ENCODE peak calls at places on chromosome 3, in nine cellular contexts. One of them, this sample, is unnamed.

GRCh38 chr3:14652-15051 is 181.9 kb upstream of the CHL1 start:
- DNase-seq in left ventricle myocardium inferior: no peak
- DNase-seq in CD8-positive, alpha-beta memory T cell: no peak
- DNase-seq in fibroblast of lung: no peak
- DNase-seq in WERI-Rb-1: no peak
- DNase-seq in stomach: no peak
- DNase-seq in ovary: no peak
- DNase-seq in left lung: no peak
- DNase-seq in thoracic aorta: no peak
- DNase-seq in this sample: no peak

GRCh38 chr3:20104167-20104661 is 64.0 kb downstream of the KAT2B start:
- DNase-seq in stomach: no peak
- DNase-seq in fibroblast of lung: no peak
- DNase-seq in thoracic aorta: no peak
- DNase-seq in ovary: no peak
- DNase-seq in WERI-Rb-1: no peak
- DNase-seq in left lung: no peak
- DNase-seq in CD8-positive, alpha-beta memory T cell: peak
- DNase-seq in left ventricle myocardium inferior: no peak
- DNase-seq in this sample: no peak

GRCh38 chr3:175222356-175222755 is 363.2 kb downstream of the NAALADL2 start:
- DNase-seq in left lung: no peak
- DNase-seq in stomach: no peak
- DNase-seq in CD8-positive, alpha-beta memory T cell: no peak
- DNase-seq in thoracic aorta: no peak
- DNase-seq in left ventricle myocardium inferior: no peak
- DNase-seq in fibroblast of lung: no peak
- DNase-seq in WERI-Rb-1: no peak
- DNase-seq in ovary: no peak
- DNase-seq in this sample: no peak

GRCh38 chr3:150414273-150414672 is 6.2 kb downstream of the TSC22D2 start:
- DNase-seq in stomach: no peak
- DNase-seq in left ventricle myocardium inferior: no peak
- DNase-seq in WERI-Rb-1: no peak
- DNase-seq in thoracic aorta: no peak
- DNase-seq in left lung: no peak
- DNase-seq in fibroblast of lung: peak
- DNase-seq in CD8-positive, alpha-beta memory T cell: no peak
- DNase-seq in ovary: no peak
- DNase-seq in this sample: no peak

GRCh38 chr3:151305778-151306157 is 10.9 kb downstream of the GPR87 start:
- DNase-seq in ovary: no peak
- DNase-seq in left ventricle myocardium inferior: no peak
- DNase-seq in CD8-positive, alpha-beta memory T cell: no peak
- DNase-seq in thoracic aorta: no peak
- DNase-seq in left lung: no peak
- DNase-seq in fibroblast of lung: no peak
- DNase-seq in WERI-Rb-1: no peak
- DNase-seq in stomach: no peak
- DNase-seq in this sample: no peak

GRCh38 chr3:167203062-167203461 is 177.0 kb downstream of the ZBBX start:
- DNase-seq in fibroblast of lung: no peak
- DNase-seq in thoracic aorta: no peak
- DNase-seq in ovary: no peak
- DNase-seq in CD8-positive, alpha-beta memory T cell: no peak
- DNase-seq in stomach: no peak
- DNase-seq in left lung: no peak
- DNase-seq in WERI-Rb-1: no peak
- DNase-seq in left ventricle myocardium inferior: no peak
- DNase-seq in this sample: no peak

GRCh38 chr3:52763466-52763865 is 7.3 kb downstream of the NEK4 start:
- DNase-seq in left lung: no peak
- DNase-seq in thoracic aorta: no peak
- DNase-seq in fibroblast of lung: peak
- DNase-seq in ovary: no peak
- DNase-seq in stomach: no peak
- DNase-seq in CD8-positive, alpha-beta memory T cell: no peak
- DNase-seq in left ventricle myocardium inferior: no peak
- DNase-seq in WERI-Rb-1: no peak
- DNase-seq in this sample: no peak

GRCh38 chr3:184156522-184156955 is 1.4 kb downstream of the DVL3 start:
- DNase-seq in CD8-positive, alpha-beta memory T cell: no peak
- DNase-seq in WERI-Rb-1: peak
- DNase-seq in ovary: peak
- DNase-seq in left ventricle myocardium inferior: peak
- DNase-seq in stomach: no peak
- DNase-seq in left lung: no peak
- DNase-seq in fibroblast of lung: peak
- DNase-seq in thoracic aorta: no peak
- DNase-seq in this sample: no peak

GRCh38 chr3:66402596-66403267 is 98.1 kb downstream of the LRIG1 start:
- DNase-seq in ovary: no peak
- DNase-seq in thoracic aorta: no peak
- DNase-seq in CD8-positive, alpha-beta memory T cell: no peak
- DNase-seq in fibroblast of lung: no peak
- DNase-seq in WERI-Rb-1: no peak
- DNase-seq in stomach: no peak
- DNase-seq in left lung: no peak
- DNase-seq in left ventricle myocardium inferior: no peak
- DNase-seq in this sample: no peak

GRCh38 chr3:3129579-3129978 is 2.8 kb downstream of the TRNT1 start:
- DNase-seq in thoracic aorta: no peak
- DNase-seq in left lung: no peak
- DNase-seq in CD8-positive, alpha-beta memory T cell: no peak
- DNase-seq in left ventricle myocardium inferior: no peak
- DNase-seq in WERI-Rb-1: no peak
- DNase-seq in ovary: no peak
- DNase-seq in fibroblast of lung: no peak
- DNase-seq in stomach: no peak
- DNase-seq in this sample: no peak

GRCh38 chr3:3126477-3127431 is at the start of gene TRNT1:
- DNase-seq in WERI-Rb-1: peak
- DNase-seq in fibroblast of lung: peak
- DNase-seq in CD8-positive, alpha-beta memory T cell: peak
- DNase-seq in ovary: peak
- DNase-seq in left lung: peak
- DNase-seq in left ventricle myocardium inferior: peak
- DNase-seq in thoracic aorta: peak
- DNase-seq in stomach: peak
- DNase-seq in this sample: peak

GRCh38 chr3:3133490-3133889 is 6.8 kb downstream of the TRNT1 start:
- DNase-seq in WERI-Rb-1: no peak
- DNase-seq in thoracic aorta: no peak
- DNase-seq in left lung: no peak
- DNase-seq in fibroblast of lung: no peak
- DNase-seq in CD8-positive, alpha-beta memory T cell: no peak
- DNase-seq in stomach: no peak
- DNase-seq in left ventricle myocardium inferior: no peak
- DNase-seq in ovary: no peak
- DNase-seq in this sample: no peak

GRCh38 chr3:3125977-3126376 is 763 bp upstream of the TRNT1 start:
- DNase-seq in CD8-positive, alpha-beta memory T cell: no peak
- DNase-seq in left lung: no peak
- DNase-seq in WERI-Rb-1: no peak
- DNase-seq in thoracic aorta: no peak
- DNase-seq in fibroblast of lung: no peak
- DNase-seq in stomach: no peak
- DNase-seq in ovary: peak
- DNase-seq in left ventricle myocardium inferior: no peak
- DNase-seq in this sample: peak

DNA sequence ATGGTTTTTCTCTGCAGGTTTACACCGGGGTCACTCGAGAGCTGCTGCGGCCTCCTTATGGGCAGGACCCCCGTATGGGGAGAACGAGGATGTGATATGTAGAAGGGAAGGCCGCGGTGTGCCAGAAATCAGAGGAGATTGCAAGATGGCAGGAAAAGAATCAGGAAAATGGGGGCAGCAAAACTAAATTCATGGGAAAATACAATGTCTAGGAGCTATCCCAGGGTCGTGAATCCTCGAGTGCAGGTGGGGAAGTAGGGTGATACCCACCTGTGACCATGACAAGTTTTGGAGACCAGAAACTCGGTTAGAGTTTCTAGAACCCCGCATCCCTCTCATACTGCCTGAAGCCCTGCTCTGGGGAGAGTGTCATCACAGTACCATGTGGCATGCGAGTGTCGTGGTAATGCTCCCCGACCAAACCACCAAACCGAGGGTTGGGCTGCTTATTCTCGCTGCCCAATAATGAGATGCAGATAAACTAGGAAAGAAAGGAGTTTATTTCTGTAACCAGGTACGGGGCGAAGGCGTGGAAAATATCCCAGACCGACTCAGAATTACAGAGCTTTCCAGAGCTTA is 781 bp downstream of the TRNT1 start:
- DNase-seq in CD8-positive, alpha-beta memory T cell: peak
- DNase-seq in fibroblast of lung: no peak
- DNase-seq in left lung: no peak
- DNase-seq in stomach: no peak
- DNase-seq in left ventricle myocardium inferior: no peak
- DNase-seq in ovary: no peak
- DNase-seq in WERI-Rb-1: no peak
- DNase-seq in thoracic aorta: no peak
- DNase-seq in this sample: no peak
- H3K27ac ChIP-seq in CD8-positive, alpha-beta memory T cell: peak
- H3K27ac ChIP-seq in fibroblast of lung: peak
- H3K27ac ChIP-seq in left lung: peak
- H3K27ac ChIP-seq in stomach: peak
- H3K27ac ChIP-seq in left ventricle myocardium inferior: peak
- H3K27ac ChIP-seq in ovary: peak
- H3K27ac ChIP-seq in WERI-Rb-1: peak
- H3K27ac ChIP-seq in thoracic aorta: peak
- H3K27ac ChIP-seq in this sample: peak

GRCh38 chr3:14245822-14246221 is 67.2 kb downstream of the LSM3 start:
- DNase-seq in left lung: no peak
- DNase-seq in left ventricle myocardium inferior: no peak
- DNase-seq in WERI-Rb-1: no peak
- DNase-seq in fibroblast of lung: no peak
- DNase-seq in thoracic aorta: no peak
- DNase-seq in ovary: no peak
- DNase-seq in stomach: no peak
- DNase-seq in CD8-positive, alpha-beta memory T cell: no peak
- DNase-seq in this sample: no peak

GRCh38 chr3:14252321-14253021 is 73.9 kb downstream of the LSM3 start:
- DNase-seq in ovary: no peak
- DNase-seq in left lung: no peak
- DNase-seq in fibroblast of lung: no peak
- DNase-seq in left ventricle myocardium inferior: no peak
- DNase-seq in WERI-Rb-1: no peak
- DNase-seq in thoracic aorta: no peak
- DNase-seq in stomach: no peak
- DNase-seq in CD8-positive, alpha-beta memory T cell: no peak
- DNase-seq in this sample: no peak

GRCh38 chr3:14246414-14246813 is 67.8 kb downstream of the LSM3 start:
- DNase-seq in left ventricle myocardium inferior: no peak
- DNase-seq in fibroblast of lung: no peak
- DNase-seq in ovary: no peak
- DNase-seq in WERI-Rb-1: no peak
- DNase-seq in left lung: no peak
- DNase-seq in stomach: no peak
- DNase-seq in CD8-positive, alpha-beta memory T cell: no peak
- DNase-seq in thoracic aorta: no peak
- DNase-seq in this sample: no peak

GRCh38 chr3:14248477-14248848 is 69.8 kb downstream of the LSM3 start:
- DNase-seq in thoracic aorta: no peak
- DNase-seq in left lung: no peak
- DNase-seq in fibroblast of lung: no peak
- DNase-seq in WERI-Rb-1: no peak
- DNase-seq in stomach: no peak
- DNase-seq in CD8-positive, alpha-beta memory T cell: no peak
- DNase-seq in ovary: no peak
- DNase-seq in left ventricle myocardium inferior: no peak
- DNase-seq in this sample: no peak

DNA sequence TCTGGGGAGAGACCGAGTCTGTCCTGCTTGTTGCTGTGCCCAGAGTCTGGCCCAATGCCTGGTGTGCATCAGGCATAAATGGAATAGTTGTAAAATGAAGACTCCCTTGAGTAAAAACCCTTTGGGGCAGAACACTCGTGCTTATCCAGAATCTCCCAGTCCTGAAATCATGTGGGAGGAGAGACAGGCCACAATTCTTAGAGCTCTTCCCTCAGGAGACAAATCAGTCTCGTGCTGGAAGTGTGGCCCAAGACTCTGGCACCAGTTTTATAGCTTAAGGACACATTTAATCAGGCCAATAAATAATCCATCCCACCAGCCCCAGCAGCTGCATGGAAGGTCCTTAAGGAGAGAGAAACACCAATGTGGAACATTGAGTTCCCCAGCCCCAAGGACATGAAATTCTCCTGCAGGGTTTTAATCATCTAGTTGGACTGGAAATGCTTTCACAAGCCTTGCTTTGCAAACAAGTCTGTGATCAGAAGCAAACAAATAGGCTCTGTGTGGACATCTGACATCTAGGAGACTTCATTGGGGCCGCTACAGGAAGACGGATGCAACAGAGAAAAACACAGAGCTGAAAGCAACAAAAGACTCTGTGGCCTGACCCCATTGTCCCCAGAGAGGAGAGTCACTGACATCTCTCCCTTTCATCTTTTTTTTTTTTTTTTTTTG is 70.4 kb downstream of the LSM3 start:
- DNase-seq in WERI-Rb-1: no peak
- DNase-seq in ovary: no peak
- DNase-seq in fibroblast of lung: no peak
- DNase-seq in left ventricle myocardium inferior: no peak
- DNase-seq in thoracic aorta: no peak
- DNase-seq in left lung: no peak
- DNase-seq in stomach: no peak
- DNase-seq in CD8-positive, alpha-beta memory T cell: no peak
- DNase-seq in this sample: no peak
- H3K27ac ChIP-seq in WERI-Rb-1: no peak
- H3K27ac ChIP-seq in ovary: peak
- H3K27ac ChIP-seq in fibroblast of lung: no peak
- H3K27ac ChIP-seq in left ventricle myocardium inferior: no peak
- H3K27ac ChIP-seq in thoracic aorta: no peak
- H3K27ac ChIP-seq in left lung: no peak
- H3K27ac ChIP-seq in stomach: peak
- H3K27ac ChIP-seq in CD8-positive, alpha-beta memory T cell: no peak
- H3K27ac ChIP-seq in this sample: peak

GRCh38 chr3:72977463-72977862 is 19.1 kb upstream of the PPP4R2 start:
- DNase-seq in stomach: no peak
- DNase-seq in left lung: no peak
- DNase-seq in fibroblast of lung: no peak
- DNase-seq in CD8-positive, alpha-beta memory T cell: no peak
- DNase-seq in WERI-Rb-1: no peak
- DNase-seq in left ventricle myocardium inferior: no peak
- DNase-seq in ovary: no peak
- DNase-seq in thoracic aorta: no peak
- DNase-seq in this sample: no peak
- H3K27ac ChIP-seq in stomach: no peak
- H3K27ac ChIP-seq in left lung: no peak
- H3K27ac ChIP-seq in fibroblast of lung: no peak
- H3K27ac ChIP-seq in CD8-positive, alpha-beta memory T cell: no peak
- H3K27ac ChIP-seq in WERI-Rb-1: no peak
- H3K27ac ChIP-seq in left ventricle myocardium inferior: no peak
- H3K27ac ChIP-seq in ovary: no peak
- H3K27ac ChIP-seq in thoracic aorta: no peak
- H3K27ac ChIP-seq in this sample: no peak

DNA sequence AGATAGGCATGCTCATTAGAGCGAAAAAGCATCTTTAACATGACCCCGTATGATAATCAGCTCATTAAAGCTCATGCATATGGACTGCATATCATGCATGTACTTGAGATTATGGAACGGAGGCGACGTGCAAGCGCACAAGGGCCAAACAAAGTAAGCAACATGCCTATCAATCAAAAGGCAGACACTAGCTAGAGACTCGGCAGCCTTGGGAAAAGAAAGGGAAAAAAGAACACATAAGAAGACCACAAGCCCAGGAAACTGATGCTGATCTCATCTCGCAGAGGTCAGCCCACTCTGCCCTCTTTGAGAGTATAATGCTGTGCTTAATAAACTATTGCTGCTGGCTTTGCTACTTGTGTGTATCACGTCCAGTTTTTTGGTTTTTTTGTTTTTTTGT is 2.6 kb upstream of the ACOX2 start:
- DNase-seq in stomach: no peak
- DNase-seq in CD8-positive, alpha-beta memory T cell: no peak
- DNase-seq in fibroblast of lung: peak
- DNase-seq in WERI-Rb-1: no peak
- DNase-seq in left lung: no peak
- DNase-seq in ovary: no peak
- DNase-seq in left ventricle myocardium inferior: no peak
- DNase-seq in thoracic aorta: no peak
- DNase-seq in this sample: no peak
- H3K27ac ChIP-seq in stomach: no peak
- H3K27ac ChIP-seq in CD8-positive, alpha-beta memory T cell: no peak
- H3K27ac ChIP-seq in fibroblast of lung: no peak
- H3K27ac ChIP-seq in WERI-Rb-1: no peak
- H3K27ac ChIP-seq in left lung: no peak
- H3K27ac ChIP-seq in ovary: no peak
- H3K27ac ChIP-seq in left ventricle myocardium inferior: no peak
- H3K27ac ChIP-seq in thoracic aorta: no peak
- H3K27ac ChIP-seq in this sample: no peak

This sample was measured in lower lobe of right lung.